ENCODE peak calls at places on chromosomes 4 and X, in five cellular contexts. J is cardiac muscle cell, Q is GM10248, O is Calu3, U is thoracic aorta. L is an unnamed sample.
A peak's percentile ranks its signal among the peaks of the same experiment; 100 is the strongest.

GRCh38 chr4:142088906-142089305 is 452.5 kb downstream of the IL15 start:
- DNase-seq in J (no peak), Q (no peak), O (no peak), U (no peak), L (no peak)

GRCh38 chr4:80999943-81000342 is 30.6 kb upstream of the BMP3 start:
- DNase-seq in J (no peak), Q (no peak), O (no peak), U (no peak), L (no peak)

GRCh38 chrX:85914431-85914830 is 132.9 kb downstream of the CHM start:
- DNase-seq in J (no peak), Q (no peak), O (no peak), U (no peak), L (no peak)

GRCh38 chr4:75306496-75306895 is 207.7 kb downstream of the RCHY1 start:
- DNase-seq in J (no peak), Q (no peak), O (no peak), U (no peak), L (no peak)

GRCh38 chrX:2485460-2485753 is 15.4 kb downstream of the DHRSX start:
- DNase-seq in J (no peak), Q (no peak), O (no peak), U (no peak), L (no peak)

GRCh38 chr4:98627883-98628282 is 30.5 kb downstream of the TSPAN5 start:
- DNase-seq in J (no peak), Q (no peak), O (no peak), U (no peak), L (no peak)

GRCh38 chr4:77454858-77455257 is 150.8 kb upstream of the CXCL13 start:
- DNase-seq in J (no peak), Q (no peak), O (no peak), U (no peak), L (no peak)

GRCh38 chrX:109655802-109656201 is 30.8 kb upstream of the KCNE5 start:
- DNase-seq in J (no peak), Q (no peak), O (no peak), U (no peak), L (no peak)

GRCh38 chr4:31366041-31366440 is 645.9 kb downstream of the PCDH7 start:
- DNase-seq in J (no peak), Q (no peak), O (no peak), U (no peak), L (no peak)

DNA sequence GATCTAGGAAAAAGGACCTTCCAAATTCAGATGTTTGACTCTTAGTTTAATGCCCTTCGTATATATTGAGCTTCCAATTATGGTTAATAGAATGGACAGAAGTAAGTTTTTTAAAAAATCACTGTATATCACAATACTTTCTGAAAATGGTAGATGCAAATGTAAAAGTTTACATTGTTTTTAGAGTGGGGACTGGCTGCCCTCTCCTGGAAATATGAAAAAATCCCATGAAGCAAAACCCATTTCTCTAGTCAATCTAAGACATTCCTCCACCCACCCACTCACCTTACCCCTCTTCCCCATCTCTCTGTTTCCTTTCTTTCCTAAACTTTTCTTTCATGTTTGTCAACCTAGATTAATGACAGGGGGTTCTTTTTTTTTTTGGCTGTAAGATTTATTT is 134.5 kb downstream of the ARHGAP6 start:
- DNase-seq in J (no peak), Q (no peak), O (no peak), U (no peak), L (no peak)
- TF ChIP-seq CTCF in J (peak; percentile 35), Q (no peak), O (no peak), U (peak; percentile 37), L (peak; percentile 35)

DNA sequence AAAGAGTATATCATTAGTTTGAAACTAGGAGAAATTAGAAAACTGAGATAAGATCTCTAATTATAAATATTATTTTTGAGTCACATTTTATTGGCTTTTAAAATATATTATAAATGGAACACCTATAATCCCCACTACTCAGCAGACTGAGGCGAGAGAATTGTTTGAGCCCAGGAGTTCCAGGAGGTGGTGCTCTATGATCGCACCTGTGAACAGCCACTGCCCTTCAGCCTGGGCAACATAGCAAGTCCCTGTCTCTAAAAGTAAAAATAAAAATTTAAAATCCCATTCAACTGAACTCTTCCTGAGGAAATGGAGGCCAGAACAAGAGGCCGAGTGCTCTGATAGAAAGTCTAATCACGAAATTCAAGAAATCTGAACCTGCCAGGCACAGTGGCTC is 6.3 kb upstream of the C4orf36 start:
- DNase-seq in J (no peak), Q (no peak), O (no peak), U (no peak), L (no peak)
- TF ChIP-seq CTCF in J (peak; percentile 19), Q (peak; percentile 31), O (no peak), U (no peak), L (peak; percentile 44)

GRCh38 chr4:188986271-188986689 is 847.0 kb downstream of the TRIML1 start:
- DNase-seq in J (no peak), Q (no peak), O (no peak), U (no peak), L (no peak)

GRCh38 chr4:188987011-188987410 is 847.8 kb downstream of the TRIML1 start:
- DNase-seq in J (no peak), Q (no peak), O (no peak), U (no peak), L (no peak)

GRCh38 chr4:188992706-188993105 is 853.5 kb downstream of the TRIML1 start:
- DNase-seq in J (no peak), Q (no peak), O (no peak), U (no peak), L (no peak)

GRCh38 chr4:188988131-188988530 is 848.9 kb downstream of the TRIML1 start:
- DNase-seq in J (no peak), Q (no peak), O (no peak), U (no peak), L (no peak)

DNA sequence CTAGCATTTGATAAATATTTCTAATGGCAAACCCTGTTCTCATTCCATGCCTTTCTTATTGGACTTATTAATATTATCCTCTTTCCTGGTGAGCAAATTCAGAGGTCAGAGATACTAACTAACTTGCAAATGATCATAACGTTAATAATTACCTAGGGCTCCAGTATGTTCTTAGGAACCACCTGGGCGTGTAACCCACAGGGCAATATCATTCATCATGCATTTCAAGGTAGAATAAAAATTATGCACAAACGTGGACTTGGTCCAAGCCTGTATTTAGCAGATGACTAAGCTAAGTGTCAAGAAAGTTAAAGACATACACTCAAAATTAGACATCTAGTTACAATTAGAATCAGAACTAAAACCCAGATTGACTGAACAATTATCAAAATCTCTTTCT is 850.1 kb downstream of the TRIML1 start:
- DNase-seq in J (no peak), Q (no peak), O (peak; percentile 2), U (no peak), L (no peak)
- TF ChIP-seq CTCF in J (no peak), Q (no peak), O (no peak), U (no peak), L (no peak)

DNA sequence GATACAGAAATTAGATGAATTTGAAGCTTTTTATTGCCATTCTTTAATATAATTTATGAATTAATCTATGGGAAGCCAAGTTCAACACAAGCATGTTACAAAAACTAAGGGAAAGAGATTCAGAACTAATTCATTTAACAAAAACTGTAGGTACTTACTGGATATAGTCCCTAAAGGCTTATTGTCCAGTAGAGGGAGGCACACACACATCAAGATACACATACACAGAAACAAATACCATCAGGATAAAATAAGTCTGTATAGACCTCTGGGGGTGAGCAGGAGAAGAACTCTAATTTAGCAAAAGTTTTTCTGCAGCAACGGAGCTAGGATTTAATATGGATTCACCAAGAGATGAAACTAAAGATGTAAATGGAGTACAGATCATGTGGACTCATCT is 83.0 kb upstream of the IL13RA1 start:
- DNase-seq in J (peak; percentile 1), Q (no peak), O (peak; percentile 15), U (no peak), L (no peak)
- TF ChIP-seq CTCF in J (peak; percentile 38), Q (peak; percentile 16), O (no peak), U (no peak), L (peak; percentile 29)

GRCh38 chr4:128565054-128565453 is 244.4 kb upstream of the JADE1 start:
- DNase-seq in J (no peak), Q (no peak), O (no peak), U (no peak), L (no peak)

GRCh38 chr4:128566688-128567087 is 242.8 kb upstream of the JADE1 start:
- DNase-seq in J (no peak), Q (no peak), O (no peak), U (no peak), L (no peak)

GRCh38 chr4:128570380-128570779 is 239.1 kb upstream of the JADE1 start:
- DNase-seq in J (no peak), Q (no peak), O (no peak), U (no peak), L (no peak)

GRCh38 chr4:128560754-128561495 is 248.6 kb upstream of the JADE1 start:
- DNase-seq in J (no peak), Q (no peak), O (no peak), U (no peak), L (no peak)

GRCh38 chr4:128565565-128566186 is 243.8 kb upstream of the JADE1 start:
- DNase-seq in J (peak; percentile 69), Q (peak; percentile 41), O (peak; percentile 75), U (no peak), L (peak; percentile 31)
- TF ChIP-seq CTCF in J (peak; percentile 57), Q (peak; percentile 57), O (peak; percentile 49), U (peak; percentile 48), L (peak; percentile 56)

DNA sequence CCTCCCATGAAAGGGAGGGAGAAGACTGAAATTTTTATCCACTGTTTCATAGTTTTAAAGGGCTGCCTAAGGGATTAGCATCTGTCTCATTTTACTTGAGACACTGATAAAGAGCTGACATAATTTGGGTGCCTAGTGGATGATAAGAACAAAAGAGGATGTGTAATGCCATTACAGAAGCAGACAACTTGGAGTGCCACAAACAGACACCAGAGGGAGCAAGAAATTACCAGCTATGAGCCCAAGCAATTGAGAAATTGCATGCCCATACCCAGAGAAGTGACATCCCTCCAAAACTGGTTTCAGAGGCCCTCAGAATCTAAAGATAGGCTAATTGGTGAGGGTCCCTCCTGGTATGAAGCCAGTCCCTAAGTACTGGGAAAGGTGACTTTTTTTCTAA is 38.5 kb upstream of the POU3F4 start:
- DNase-seq in J (peak; percentile 50), Q (peak; percentile 21), O (peak; percentile 1), U (no peak), L (peak; percentile 31)
- TF ChIP-seq CTCF in J (no peak), Q (peak; percentile 38), O (no peak), U (peak; percentile 8), L (peak; percentile 60)

DNA sequence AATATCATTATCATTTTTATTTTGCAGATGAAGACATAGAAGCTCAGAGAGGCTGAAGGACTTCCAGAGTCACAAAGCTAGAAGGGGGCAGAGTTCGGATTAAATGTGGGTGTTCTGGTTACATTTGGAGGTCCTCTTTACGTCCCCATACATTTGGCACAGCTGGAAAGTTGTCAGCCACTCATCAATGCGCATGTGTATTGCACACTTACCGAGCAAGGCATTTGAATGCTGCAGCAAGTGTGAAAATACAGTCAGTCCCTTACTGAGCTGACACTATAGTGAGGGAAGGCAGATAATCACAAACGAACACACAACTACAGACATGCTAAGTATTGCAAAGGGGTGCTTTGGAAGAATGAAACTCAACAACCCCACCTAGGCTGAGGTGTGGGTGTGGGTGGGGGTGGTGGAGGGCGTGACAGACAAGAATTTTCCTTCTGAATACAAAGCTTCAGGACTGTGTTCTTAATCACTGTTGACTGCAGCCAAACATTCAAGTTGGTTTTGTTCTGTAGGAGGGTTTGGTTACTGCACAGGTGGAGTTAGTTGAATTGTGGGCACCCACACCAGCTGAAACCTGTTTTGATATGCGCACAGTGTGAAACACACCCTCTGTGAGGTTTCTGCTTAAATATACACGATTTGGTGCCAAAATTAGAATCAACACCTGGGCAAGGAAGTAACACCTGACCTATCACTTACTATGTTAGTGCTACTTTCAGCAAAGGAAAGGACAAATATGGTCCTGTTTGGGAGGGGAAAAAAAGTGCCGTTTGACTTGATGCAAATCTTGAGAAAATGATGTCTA is 72.4 kb downstream of the COQ2 start:
- DNase-seq in J (no peak), Q (peak; percentile 47), O (peak; percentile 20), U (no peak), L (no peak)
- TF ChIP-seq CTCF in J (no peak), Q (no peak), O (no peak), U (no peak), L (no peak)